ENCODE peak calls at places on chromosomes 13 and 19, in four cellular contexts. D is transverse colon, L is ascending aorta, Z is neural progenitor cell. B is an unnamed sample.

GRCh38 chr19:41029524-41030432 is 38.7 kb downstream of the CYP2B6 start:
- DNase-seq in D (no peak), L (no peak), Z (no peak), B (no peak)

GRCh38 chr19:30662211-30662861 is 290.2 kb downstream of the ZNF536 start:
- DNase-seq in D (no peak), L (peak), Z (no peak), B (peak)

GRCh38 chr13:58376349-58376748 is 744.8 kb downstream of the PCDH17 start:
- DNase-seq in D (no peak), L (no peak), Z (no peak), B (no peak)

GRCh38 chr19:57027360-57027759 is 92.4 kb upstream of the USP29 start:
- DNase-seq in D (no peak), L (no peak), Z (no peak), B (no peak)

GRCh38 chr13:40087021-40088002 is 431.9 kb downstream of the COG6 start:
- DNase-seq in D (no peak), L (no peak), Z (peak), B (no peak)

GRCh38 chr19:45498411-45499195 is at the start of gene PPM1N:
- DNase-seq in D (no peak), L (no peak), Z (peak), B (no peak)

GRCh38 chr19:16325671-16326400 is 1.2 kb downstream of the KLF2 start:
- DNase-seq in D (peak), L (no peak), Z (peak), B (no peak)

GRCh38 chr13:77333521-77334083 is 6.7 kb upstream of the MYCBP2 start:
- DNase-seq in D (no peak), L (no peak), Z (no peak), B (no peak)

GRCh38 chr13:101454767-101455166 is 2.3 kb downstream of the ITGBL1 start:
- DNase-seq in D (no peak), L (no peak), Z (no peak), B (peak)

GRCh38 chr13:60328073-60328472 is 68.9 kb upstream of the TDRD3 start:
- DNase-seq in D (no peak), L (no peak), Z (no peak), B (no peak)

GRCh38 chr13:59970847-59971246 is 192.9 kb downstream of the DIAPH3 start:
- DNase-seq in D (no peak), L (no peak), Z (no peak), B (no peak)

GRCh38 chr19:55118401-55118991 is 1.1 kb upstream of the PPP1R12C start:
- DNase-seq in D (peak), L (peak), Z (peak), B (no peak)

GRCh38 chr19:46579286-46579944 is 21.7 kb upstream of the CALM3 start:
- DNase-seq in D (no peak), L (no peak), Z (peak), B (no peak)

GRCh38 chr19:42474743-42475142 is 32.0 kb upstream of the CXCL17 start:
- DNase-seq in D (no peak), L (no peak), Z (peak), B (no peak)

GRCh38 chr13:99687728-99688397 is 186.6 kb downstream of the TM9SF2 start:
- DNase-seq in D (no peak), L (no peak), Z (peak), B (peak)
- H3K4me3 ChIP-seq in D (no peak), L (no peak), Z (peak), B (no peak)

GRCh38 chr19:2977686-2978466 is 512 bp downstream of the TLE6 start:
- DNase-seq in D (no peak), L (no peak), Z (peak), B (no peak)
- TF ChIP-seq CTCF in D (no peak), L (no peak), Z (no peak), B (no peak)

GRCh38 chr19:50432221-50432626 is 468 bp upstream of the MYBPC2 start:
- DNase-seq in D (no peak), L (no peak), Z (peak), B (no peak)
- H3K4me3 ChIP-seq in D (peak), L (peak), Z (peak), B (peak)

GRCh38 chr19:9431475-9431874 is 3.9 kb downstream of the ZNF266 start:
- DNase-seq in D (no peak), L (no peak), Z (peak), B (no peak)
- TF ChIP-seq CTCF in D (peak), L (no peak), Z (peak), B (peak)

B was measured in retinal pigment epithelial cell.